ENCODE peak calls at places on chromosomes 2 and 18, in nine cellular contexts. F is lower lobe of right lung, J is HFF-Myc, E is Calu3, C is RWPE1, D is AG04450, U is endothelial cell, S is choroid plexus epithelial cell, B is A549. I is an unnamed sample.

GRCh38 chr2:4693266-4693665 is 989.9 kb downstream of the DCDC2C start:
- DNase-seq in C (no peak), J (no peak), S (peak; percentile 71), E (no peak), D (no peak), U (no peak), B (no peak), F (no peak), I (peak; percentile 18)

GRCh38 chr18:24853076-24853475 is 392.6 kb downstream of the HRH4 start:
- DNase-seq in E (no peak), D (no peak), S (no peak), U (no peak), J (no peak), F (no peak), C (no peak), B (no peak), I (no peak)

GRCh38 chr18:31942301-31942998 is 478 bp downstream of the TRAPPC8 start:
- DNase-seq in S (peak; percentile 68), J (no peak), D (no peak), E (peak; percentile 39), B (peak; percentile 1), U (peak; percentile 44), F (peak; percentile 73), C (peak; percentile 6), I (peak; percentile 46)

GRCh38 chr2:232562515-232563151 is 12.1 kb downstream of the EIF4E2 start:
- DNase-seq in C (no peak), F (no peak), D (no peak), S (no peak), E (no peak), B (no peak), J (no peak), U (no peak), I (no peak)

GRCh38 chr2:208619993-208620392 is 213.4 kb downstream of the PTH2R start:
- DNase-seq in E (no peak), U (no peak), D (no peak), S (no peak), F (no peak), C (no peak), J (no peak), B (no peak), I (no peak)

GRCh38 chr2:158009425-158009824 is 92.3 kb upstream of the UPP2 start:
- DNase-seq in J (no peak), C (no peak), E (no peak), U (no peak), F (no peak), D (no peak), S (peak; percentile 27), B (no peak), I (no peak)

GRCh38 chr2:67486041-67486796 is 89.1 kb downstream of the ETAA1 start:
- DNase-seq in D (no peak), F (peak; percentile 58), E (peak; percentile 59), B (no peak), U (no peak), C (peak; percentile 34), J (no peak), S (no peak), I (peak; percentile 67)

GRCh38 chr2:6109801-6110200 is 417.6 kb downstream of the SOX11 start:
- DNase-seq in J (no peak), B (no peak), C (no peak), F (no peak), S (no peak), D (no peak), U (no peak), E (no peak), I (no peak)

GRCh38 chr2:79860233-79861058 is 347.6 kb downstream of the CTNNA2 start:
- DNase-seq in F (no peak), C (peak; percentile 27), B (peak; percentile 54), J (no peak), D (no peak), U (peak; percentile 15), E (no peak), S (peak; percentile 39), I (peak; percentile 27)
- TF ChIP-seq CTCF in F (peak; percentile 25), C (peak; percentile 13), B (peak; percentile 58), J (peak; percentile 35), D (peak; percentile 83), U (peak; percentile 48), E (no peak), S (peak; percentile 66), I (peak; percentile 80)

DNA sequence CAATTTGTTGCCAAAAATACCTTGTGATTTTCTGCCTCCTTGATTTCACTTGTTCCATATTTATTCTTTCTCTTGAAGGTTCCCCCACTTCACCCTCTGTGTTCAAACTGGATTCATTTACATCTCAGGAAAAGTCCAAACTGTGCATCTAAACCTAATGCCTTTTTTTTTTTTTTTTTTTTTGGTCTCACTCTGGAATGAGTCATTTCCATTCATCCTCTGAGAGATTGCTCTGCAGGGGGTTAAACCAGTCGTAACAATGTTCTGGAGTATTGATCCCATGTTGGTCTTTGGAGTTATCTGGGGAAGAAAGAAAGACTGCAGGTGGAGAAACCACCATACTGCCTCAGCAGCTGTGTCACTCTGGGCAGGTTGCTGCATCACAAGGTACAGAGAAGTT is 119.7 kb downstream of the TACR1 start:
- DNase-seq in E (no peak), U (no peak), J (no peak), B (no peak), C (no peak), F (no peak), D (no peak), S (peak; percentile 30), I (peak; percentile 15)
- TF ChIP-seq CTCF in E (no peak), U (no peak), J (no peak), B (no peak), C (no peak), F (no peak), D (no peak), S (no peak), I (no peak)

DNA sequence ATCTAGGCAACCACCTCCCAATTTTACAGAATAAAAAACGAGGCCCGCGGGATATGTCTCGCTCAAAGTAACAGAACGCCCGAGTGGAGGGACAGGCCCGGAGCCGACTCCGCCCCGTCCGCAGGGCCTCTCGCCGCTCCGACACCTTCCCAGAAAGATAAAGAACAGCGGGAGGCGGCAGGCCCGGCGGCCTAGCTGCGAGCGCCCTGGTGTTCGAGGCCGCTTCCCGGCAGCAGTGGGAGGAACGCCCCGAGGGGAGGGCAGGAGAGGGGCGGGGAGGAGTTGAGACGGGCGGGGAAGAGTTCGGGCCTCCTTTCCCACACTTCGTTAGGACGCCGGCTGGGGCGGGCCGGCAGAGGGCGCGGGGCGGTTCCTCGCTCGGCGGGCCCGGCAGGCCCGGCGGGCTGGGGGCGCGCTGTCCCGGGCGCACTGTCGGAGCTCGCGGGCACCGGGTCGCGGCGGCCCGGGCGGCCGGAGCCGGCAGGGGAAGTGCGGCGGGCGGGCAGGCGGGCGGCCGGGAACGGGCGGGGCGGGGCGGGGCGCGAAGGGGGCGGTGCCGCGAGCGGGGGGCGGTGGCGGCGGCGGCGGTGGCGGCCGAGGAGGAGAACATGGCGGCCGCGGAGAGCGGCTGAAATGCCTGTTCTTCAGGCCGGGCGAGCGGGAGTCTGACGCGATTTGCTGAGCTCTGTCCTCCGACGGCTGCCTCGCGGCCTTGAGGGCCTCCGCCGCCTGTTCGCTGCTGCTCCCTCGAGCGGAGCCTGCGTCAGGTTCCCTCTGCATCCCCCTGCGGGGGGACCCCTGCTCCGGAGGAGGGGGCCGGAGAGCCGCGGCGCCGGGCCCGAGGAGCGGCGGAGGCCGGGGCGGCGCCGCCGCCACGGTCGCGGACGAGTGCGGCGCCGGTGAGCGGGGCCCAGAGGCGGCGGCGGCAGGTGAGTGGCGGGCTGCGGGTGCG is at the start of gene NCOA1:
- DNase-seq in F (peak; percentile 92), U (peak; percentile 81), J (peak; percentile 44), B (peak; percentile 94), D (peak; percentile 65), S (peak; percentile 94), C (peak; percentile 80), E (peak; percentile 84), I (peak; percentile 88)
- TF ChIP-seq CTCF in F (no peak), U (no peak), J (peak; percentile 3), B (peak; percentile 30), D (peak; percentile 17), S (peak; percentile 30), C (peak; percentile 24), E (no peak), I (no peak)

GRCh38 chr2:26458365-26459042 is 19.4 kb downstream of the OTOF start:
- DNase-seq in F (no peak), U (no peak), C (no peak), B (no peak), S (no peak), E (no peak), D (no peak), J (no peak), I (no peak)
- TF ChIP-seq CTCF in F (no peak), U (no peak), C (no peak), B (no peak), S (peak; percentile 15), E (no peak), D (no peak), J (no peak), I (no peak)

DNA sequence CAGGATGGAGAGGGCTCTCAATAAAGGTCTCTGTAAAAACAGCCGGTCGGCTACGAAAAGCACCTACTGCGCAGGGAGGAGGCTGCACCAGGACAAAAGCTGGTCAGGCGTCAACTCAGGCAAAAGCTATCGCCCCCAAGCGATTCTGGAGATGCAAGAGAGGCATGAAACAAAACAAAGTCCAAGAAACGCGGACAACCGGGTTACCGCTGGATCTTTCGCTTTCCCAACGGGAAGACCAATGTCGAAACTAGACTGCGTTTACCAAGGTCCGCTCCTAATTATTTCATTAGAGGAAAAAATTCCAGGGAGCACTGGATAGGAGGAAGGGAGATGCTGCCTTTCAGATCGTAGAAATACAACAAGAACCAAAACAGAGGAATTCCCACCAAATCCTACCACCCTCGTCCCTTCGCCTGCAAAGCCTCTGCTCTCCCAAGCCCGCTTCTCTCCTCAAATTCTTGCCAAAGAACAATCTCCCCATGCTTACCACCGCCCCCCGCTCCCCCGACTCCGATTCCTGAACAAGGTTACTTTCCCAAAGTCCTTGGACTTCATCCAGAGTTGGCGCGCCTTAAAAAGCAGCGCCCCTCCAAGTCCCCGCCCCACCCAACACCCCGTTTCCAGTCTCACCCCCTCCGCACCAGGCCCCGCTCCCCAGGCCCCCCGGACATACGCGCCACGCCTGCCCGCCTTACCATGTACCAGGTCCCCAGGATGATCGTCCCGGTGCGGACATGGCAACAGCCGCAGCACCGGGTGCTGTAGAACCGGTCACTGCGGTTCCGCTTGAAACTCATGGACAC is 513 bp downstream of the LAPTM4A start:
- DNase-seq in F (peak; percentile 52), U (peak; percentile 53), S (peak; percentile 76), B (peak; percentile 65), E (peak; percentile 46), C (peak; percentile 51), J (peak; percentile 48), D (no peak), I (peak; percentile 69)
- TF ChIP-seq CTCF in F (no peak), U (no peak), S (peak; percentile 42), B (no peak), E (no peak), C (no peak), J (no peak), D (peak; percentile 26), I (no peak)